ENCODE peak calls at places on chromosome 13, in six cellular contexts. X is WTC11; O is Calu3; A is activated CD4-positive, CD25-positive, alpha-beta regulatory T cell treated with anti-CD3 and anti-CD28 coated beads, Interleukin-2, amount 50 U/mL, for 16 hours; W is AG10803; H is EL. K is an unnamed sample.

GRCh38 chr13:109331898-109332297 is 454.5 kb downstream of the IRS2 start:
- DNase-seq in X (no peak), O (no peak), A (no peak), W (peak), H (peak), K (no peak)

GRCh38 chr13:76148374-76148773 is 512.2 kb downstream of the LMO7 start:
- DNase-seq in X (no peak), O (no peak), A (no peak), W (no peak), H (no peak), K (no peak)

GRCh38 chr13:20174656-20175405 is 14.0 kb upstream of the GJA3 start:
- DNase-seq in X (no peak), O (peak), A (peak), W (peak), H (peak), K (peak)

GRCh38 chr13:73451120-73452029 is 392.6 kb downstream of the KLF5 start:
- DNase-seq in X (no peak), O (no peak), A (no peak), W (no peak), H (no peak), K (no peak)

GRCh38 chr13:74841123-74841522 is 640.8 kb downstream of the TBC1D4 start:
- DNase-seq in X (no peak), O (no peak), A (no peak), W (no peak), H (no peak), K (no peak)

GRCh38 chr13:23411706-23412105 is 21.8 kb downstream of the SACS start:
- DNase-seq in X (no peak), O (no peak), A (no peak), W (no peak), H (no peak), K (no peak)

GRCh38 chr13:23876265-23876664 is 12.9 kb downstream of the MIPEP start:
- DNase-seq in X (no peak), O (no peak), A (no peak), W (peak), H (no peak), K (no peak)

GRCh38 chr13:112899618-112900600 is 69.1 kb upstream of the MCF2L start:
- DNase-seq in X (peak), O (no peak), A (no peak), W (no peak), H (no peak), K (no peak)

GRCh38 chr13:43305416-43305815 is 282.0 kb downstream of the DNAJC15 start:
- DNase-seq in X (no peak), O (no peak), A (no peak), W (no peak), H (peak), K (no peak)

GRCh38 chr13:101289764-101290163 is 126.5 kb downstream of the NALCN start:
- DNase-seq in X (peak), O (no peak), A (no peak), W (peak), H (peak), K (no peak)

GRCh38 chr13:33547035-33547434 is 261.5 kb upstream of the STARD13 start:
- DNase-seq in X (no peak), O (no peak), A (no peak), W (no peak), H (no peak), K (no peak)

GRCh38 chr13:113209336-113209879 is at the start of gene CUL4A:
- DNase-seq in X (peak), O (peak), A (peak), W (peak), H (peak), K (no peak)

GRCh38 chr13:66210677-66211076 is 1019.5 kb downstream of the PCDH9 start:
- DNase-seq in X (no peak), O (no peak), A (no peak), W (peak), H (peak), K (peak)

GRCh38 chr13:72782717-72783116 is 784 bp downstream of the PIBF1 start:
- DNase-seq in X (no peak), O (no peak), A (no peak), W (peak), H (peak), K (no peak)

GRCh38 chr13:99949657-99950413 is 21.7 kb downstream of the ZIC5 start:
- DNase-seq in X (no peak), O (no peak), A (no peak), W (no peak), H (no peak), K (no peak)

GRCh38 chr13:37910790-37911189 is 41.2 kb upstream of the TRPC4 start:
- DNase-seq in X (no peak), O (no peak), A (no peak), W (no peak), H (no peak), K (no peak)

GRCh38 chr13:48448963-48449614 is 36.2 kb upstream of the LPAR6 start:
- DNase-seq in X (no peak), O (no peak), A (no peak), W (peak), H (peak), K (peak)

GRCh38 chr13:93118081-93118615 is 108.5 kb upstream of the GPC6 start:
- DNase-seq in X (no peak), O (no peak), A (no peak), W (no peak), H (no peak), K (no peak)

GRCh38 chr13:34070544-34071303 is 252.8 kb downstream of the RFC3 start:
- DNase-seq in X (no peak), O (no peak), A (no peak), W (no peak), H (no peak), K (no peak)

GRCh38 chr13:68927387-68928026 is 1180.1 kb upstream of the ATXN8OS start:
- DNase-seq in X (peak), O (peak), A (no peak), W (no peak), H (no peak), K (no peak)

GRCh38 chr13:31201341-31202024 is 1.7 kb downstream of the B3GLCT start:
- DNase-seq in X (no peak), O (no peak), A (no peak), W (peak), H (peak), K (no peak)

GRCh38 chr13:111909971-111910671 is 156.8 kb upstream of the SOX1 start:
- DNase-seq in X (no peak), O (no peak), A (no peak), W (no peak), H (no peak), K (no peak)